ENCODE peak calls at places on chromosomes 11 and 22, in four cellular contexts. Q is amniotic stem cell, Y is left cardiac atrium, V is right lobe of liver. A is an unnamed sample.

GRCh38 chr11:102389253-102389652 is 42.2 kb downstream of the BIRC2 start:
- DNase-seq in V (no peak), Q (no peak), Y (no peak), A (no peak)

GRCh38 chr11:68351450-68352275 is 39.3 kb downstream of the LRP5 start:
- DNase-seq in Y (no peak), V (no peak), Q (no peak), A (peak)

GRCh38 chr22:32932176-32932575 is 126.0 kb downstream of the SYN3 start:
- DNase-seq in V (no peak), Y (no peak), Q (no peak), A (no peak)

GRCh38 chr22:45897736-45898135 is 79.2 kb downstream of the WNT7B start:
- DNase-seq in V (no peak), Y (no peak), Q (no peak), A (peak)

GRCh38 chr11:46445887-46446286 is 54.3 kb upstream of the CHRM4 start:
- DNase-seq in Q (no peak), Y (no peak), V (no peak), A (no peak)

GRCh38 chr11:134045799-134046635 is 22.9 kb upstream of the JAM3 start:
- DNase-seq in Q (no peak), Y (no peak), V (no peak), A (no peak)

GRCh38 chr11:69906453-69906907 is 87.3 kb upstream of the FGF3 start:
- DNase-seq in Q (no peak), Y (no peak), V (no peak), A (no peak)

GRCh38 chr11:97963528-97964331 is 1057.0 kb upstream of the CNTN5 start:
- DNase-seq in V (no peak), Y (no peak), Q (no peak), A (no peak)

GRCh38 chr11:108556019-108556418 is 37.5 kb downstream of the EXPH5 start:
- DNase-seq in Q (no peak), Y (no peak), V (no peak), A (no peak)

GRCh38 chr11:117490019-117490679 is 162.5 kb downstream of the CEP164 start:
- DNase-seq in V (no peak), Q (no peak), Y (no peak), A (no peak)

GRCh38 chr22:19879248-19879575 is 24.5 kb upstream of the GNB1L start:
- DNase-seq in Q (no peak), V (no peak), Y (peak), A (peak)

GRCh38 chr22:44116755-44117684 is 63.7 kb upstream of the PARVG start:
- DNase-seq in V (no peak), Y (no peak), Q (no peak), A (no peak)

GRCh38 chr22:17890892-17891291 is 116.6 kb upstream of the BID start:
- DNase-seq in Q (no peak), V (no peak), Y (no peak), A (no peak)

GRCh38 chr22:44210721-44211120 is 30.0 kb downstream of the PARVG start:
- DNase-seq in Q (no peak), Y (no peak), V (no peak), A (no peak)

GRCh38 chr11:29129850-29130249 is 887.0 kb downstream of the KCNA4 start:
- DNase-seq in V (no peak), Y (no peak), Q (no peak), A (no peak)

GRCh38 chr11:6406370-6406769 is 12.5 kb downstream of the APBB1 start:
- DNase-seq in Q (no peak), V (no peak), Y (no peak), A (no peak)

GRCh38 chr11:102338479-102339010 is 8.5 kb upstream of the BIRC2 start:
- DNase-seq in V (no peak), Q (no peak), Y (no peak), A (no peak)

GRCh38 chr22:27416553-27417427 is 384.8 kb downstream of the MN1 start:
- DNase-seq in Q (peak), V (no peak), Y (no peak), A (no peak)

GRCh38 chr11:2655834-2656622 is 43.8 kb downstream of the KCNQ1OT1 start:
- DNase-seq in V (no peak), Y (no peak), Q (no peak), A (no peak)

GRCh38 chr11:119711476-119711875 is 17.5 kb downstream of the NECTIN1 start:
- DNase-seq in Q (no peak), Y (no peak), V (no peak), A (no peak)

GRCh38 chr22:28544431-28544868 is 135.2 kb downstream of the TTC28 start:
- DNase-seq in Q (no peak), V (no peak), Y (no peak), A (no peak)

GRCh38 chr22:27195516-27195915 is 538.1 kb downstream of the MIAT start:
- DNase-seq in Q (no peak), Y (no peak), V (no peak), A (no peak)

GRCh38 chr11:68411501-68411991 is 49.0 kb upstream of the PPP6R3 start:
- DNase-seq in Q (no peak), Y (no peak), V (no peak), A (peak)

GRCh38 chr22:34914871-34915270 is 151.1 kb upstream of the ISX start:
- DNase-seq in Q (no peak), Y (no peak), V (no peak), A (no peak)

GRCh38 chr11:11580012-11580411 is 41.8 kb downstream of the GALNT18 start:
- DNase-seq in V (peak), Y (no peak), Q (no peak), A (no peak)